ENCODE peak calls at places on chromosomes 2 and 18, in eight cellular contexts. One of them, this sample, is unnamed.

GRCh38 chr18:49247786-49248185 is 212.7 kb downstream of the DYM start:
- DNase-seq in activated effector memory CD4-positive, alpha-beta T cell treated with Interleukin-2 at 50 U/mL for 16 hours: no peak
- DNase-seq in cortex of kidney: no peak
- DNase-seq in NCI-H1092: no peak
- DNase-seq in GM10248: no peak
- DNase-seq in fibroblast of lung: peak; percentile 26
- DNase-seq in Panc1: no peak
- DNase-seq in cardiac fibroblast: peak; percentile 31
- DNase-seq in this sample: no peak

GRCh38 chr2:237113026-237113810 is 27.5 kb downstream of the COPS8 start:
- DNase-seq in activated effector memory CD4-positive, alpha-beta T cell treated with Interleukin-2 at 50 U/mL for 16 hours: no peak
- DNase-seq in cortex of kidney: no peak
- DNase-seq in NCI-H1092: no peak
- DNase-seq in GM10248: no peak
- DNase-seq in fibroblast of lung: no peak
- DNase-seq in Panc1: no peak
- DNase-seq in cardiac fibroblast: no peak
- DNase-seq in this sample: no peak

GRCh38 chr18:24987271-24987932 is 364.6 kb downstream of the ZNF521 start:
- DNase-seq in activated effector memory CD4-positive, alpha-beta T cell treated with Interleukin-2 at 50 U/mL for 16 hours: no peak
- DNase-seq in cortex of kidney: no peak
- DNase-seq in NCI-H1092: no peak
- DNase-seq in GM10248: no peak
- DNase-seq in fibroblast of lung: peak; percentile 23
- DNase-seq in Panc1: no peak
- DNase-seq in cardiac fibroblast: no peak
- DNase-seq in this sample: no peak

GRCh38 chr18:77765468-77765867 is 515.8 kb downstream of the GALR1 start:
- DNase-seq in activated effector memory CD4-positive, alpha-beta T cell treated with Interleukin-2 at 50 U/mL for 16 hours: no peak
- DNase-seq in cortex of kidney: no peak
- DNase-seq in NCI-H1092: peak; percentile 84
- DNase-seq in GM10248: no peak
- DNase-seq in fibroblast of lung: peak; percentile 0
- DNase-seq in Panc1: peak; percentile 33
- DNase-seq in cardiac fibroblast: peak; percentile 16
- DNase-seq in this sample: no peak

GRCh38 chr2:107738268-107738667 is 88.4 kb upstream of the RGPD4 start:
- DNase-seq in activated effector memory CD4-positive, alpha-beta T cell treated with Interleukin-2 at 50 U/mL for 16 hours: no peak
- DNase-seq in cortex of kidney: no peak
- DNase-seq in NCI-H1092: no peak
- DNase-seq in GM10248: no peak
- DNase-seq in fibroblast of lung: no peak
- DNase-seq in Panc1: no peak
- DNase-seq in cardiac fibroblast: no peak
- DNase-seq in this sample: no peak

GRCh38 chr2:223837290-223838061 is at the start of gene AP1S3:
- DNase-seq in activated effector memory CD4-positive, alpha-beta T cell treated with Interleukin-2 at 50 U/mL for 16 hours: peak; percentile 53
- DNase-seq in cortex of kidney: no peak
- DNase-seq in NCI-H1092: peak; percentile 48
- DNase-seq in GM10248: peak; percentile 88
- DNase-seq in fibroblast of lung: peak; percentile 51
- DNase-seq in Panc1: no peak
- DNase-seq in cardiac fibroblast: peak; percentile 50
- DNase-seq in this sample: peak; percentile 69

GRCh38 chr18:32422978-32423740 is 47.5 kb downstream of the GAREM1 start:
- DNase-seq in activated effector memory CD4-positive, alpha-beta T cell treated with Interleukin-2 at 50 U/mL for 16 hours: no peak
- DNase-seq in cortex of kidney: no peak
- DNase-seq in NCI-H1092: no peak
- DNase-seq in GM10248: no peak
- DNase-seq in fibroblast of lung: no peak
- DNase-seq in Panc1: no peak
- DNase-seq in cardiac fibroblast: peak; percentile 17
- DNase-seq in this sample: no peak

GRCh38 chr2:11541693-11542274 is 7.9 kb downstream of the GREB1 start:
- DNase-seq in activated effector memory CD4-positive, alpha-beta T cell treated with Interleukin-2 at 50 U/mL for 16 hours: no peak
- DNase-seq in cortex of kidney: no peak
- DNase-seq in NCI-H1092: no peak
- DNase-seq in GM10248: no peak
- DNase-seq in fibroblast of lung: no peak
- DNase-seq in Panc1: no peak
- DNase-seq in cardiac fibroblast: no peak
- DNase-seq in this sample: no peak

GRCh38 chr2:177673602-177674595 is 281.3 kb downstream of the AGPS start:
- DNase-seq in activated effector memory CD4-positive, alpha-beta T cell treated with Interleukin-2 at 50 U/mL for 16 hours: no peak
- DNase-seq in cortex of kidney: no peak
- DNase-seq in NCI-H1092: no peak
- DNase-seq in GM10248: no peak
- DNase-seq in fibroblast of lung: no peak
- DNase-seq in Panc1: no peak
- DNase-seq in cardiac fibroblast: no peak
- DNase-seq in this sample: no peak

GRCh38 chr18:51278045-51278649 is 80.7 kb upstream of the MEX3C start:
- DNase-seq in activated effector memory CD4-positive, alpha-beta T cell treated with Interleukin-2 at 50 U/mL for 16 hours: no peak
- DNase-seq in cortex of kidney: no peak
- DNase-seq in NCI-H1092: peak; percentile 66
- DNase-seq in GM10248: no peak
- DNase-seq in fibroblast of lung: no peak
- DNase-seq in Panc1: peak; percentile 2
- DNase-seq in cardiac fibroblast: peak; percentile 37
- DNase-seq in this sample: no peak

GRCh38 chr2:217711236-217711635 is 291.6 kb downstream of the TNS1 start:
- DNase-seq in activated effector memory CD4-positive, alpha-beta T cell treated with Interleukin-2 at 50 U/mL for 16 hours: no peak
- DNase-seq in cortex of kidney: no peak
- DNase-seq in NCI-H1092: no peak
- DNase-seq in GM10248: no peak
- DNase-seq in fibroblast of lung: peak; percentile 89
- DNase-seq in Panc1: no peak
- DNase-seq in cardiac fibroblast: peak; percentile 31
- DNase-seq in this sample: no peak

GRCh38 chr2:30332791-30333453 is 101.6 kb downstream of the LBH start:
- DNase-seq in activated effector memory CD4-positive, alpha-beta T cell treated with Interleukin-2 at 50 U/mL for 16 hours: no peak
- DNase-seq in cortex of kidney: no peak
- DNase-seq in NCI-H1092: no peak
- DNase-seq in GM10248: peak; percentile 68
- DNase-seq in fibroblast of lung: no peak
- DNase-seq in Panc1: no peak
- DNase-seq in cardiac fibroblast: no peak
- DNase-seq in this sample: no peak

GRCh38 chr2:227822416-227823003 is 8.9 kb downstream of the CCL20 start:
- DNase-seq in activated effector memory CD4-positive, alpha-beta T cell treated with Interleukin-2 at 50 U/mL for 16 hours: no peak
- DNase-seq in cortex of kidney: no peak
- DNase-seq in NCI-H1092: no peak
- DNase-seq in GM10248: no peak
- DNase-seq in fibroblast of lung: peak; percentile 68
- DNase-seq in Panc1: no peak
- DNase-seq in cardiac fibroblast: no peak
- DNase-seq in this sample: no peak

GRCh38 chr18:10259934-10260333 is 194.5 kb upstream of the APCDD1 start:
- DNase-seq in activated effector memory CD4-positive, alpha-beta T cell treated with Interleukin-2 at 50 U/mL for 16 hours: no peak
- DNase-seq in cortex of kidney: no peak
- DNase-seq in NCI-H1092: no peak
- DNase-seq in GM10248: no peak
- DNase-seq in fibroblast of lung: peak; percentile 42
- DNase-seq in Panc1: no peak
- DNase-seq in cardiac fibroblast: peak; percentile 5
- DNase-seq in this sample: no peak

GRCh38 chr2:12619975-12620374 is 96.8 kb upstream of the TRIB2 start:
- DNase-seq in activated effector memory CD4-positive, alpha-beta T cell treated with Interleukin-2 at 50 U/mL for 16 hours: no peak
- DNase-seq in cortex of kidney: no peak
- DNase-seq in NCI-H1092: no peak
- DNase-seq in GM10248: no peak
- DNase-seq in fibroblast of lung: peak; percentile 94
- DNase-seq in Panc1: no peak
- DNase-seq in cardiac fibroblast: peak; percentile 92
- DNase-seq in this sample: no peak

GRCh38 chr2:36190097-36190496 is 165.5 kb upstream of the CRIM1 start:
- DNase-seq in activated effector memory CD4-positive, alpha-beta T cell treated with Interleukin-2 at 50 U/mL for 16 hours: no peak
- DNase-seq in cortex of kidney: no peak
- DNase-seq in NCI-H1092: no peak
- DNase-seq in GM10248: no peak
- DNase-seq in fibroblast of lung: no peak
- DNase-seq in Panc1: no peak
- DNase-seq in cardiac fibroblast: no peak
- DNase-seq in this sample: no peak

GRCh38 chr18:28115149-28115550 is 61.8 kb downstream of the CDH2 start:
- DNase-seq in activated effector memory CD4-positive, alpha-beta T cell treated with Interleukin-2 at 50 U/mL for 16 hours: no peak
- DNase-seq in cortex of kidney: no peak
- DNase-seq in NCI-H1092: no peak
- DNase-seq in GM10248: no peak
- DNase-seq in fibroblast of lung: peak; percentile 99
- DNase-seq in Panc1: no peak
- DNase-seq in cardiac fibroblast: peak; percentile 84
- DNase-seq in this sample: no peak

GRCh38 chr2:168480825-168481585 is 24.9 kb downstream of the CERS6 start:
- DNase-seq in activated effector memory CD4-positive, alpha-beta T cell treated with Interleukin-2 at 50 U/mL for 16 hours: no peak
- DNase-seq in cortex of kidney: no peak
- DNase-seq in NCI-H1092: no peak
- DNase-seq in GM10248: no peak
- DNase-seq in fibroblast of lung: no peak
- DNase-seq in Panc1: no peak
- DNase-seq in cardiac fibroblast: no peak
- DNase-seq in this sample: no peak

GRCh38 chr2:65880451-65880850 is 448.1 kb upstream of the SPRED2 start:
- DNase-seq in activated effector memory CD4-positive, alpha-beta T cell treated with Interleukin-2 at 50 U/mL for 16 hours: no peak
- DNase-seq in cortex of kidney: no peak
- DNase-seq in NCI-H1092: no peak
- DNase-seq in GM10248: no peak
- DNase-seq in fibroblast of lung: no peak
- DNase-seq in Panc1: no peak
- DNase-seq in cardiac fibroblast: no peak
- DNase-seq in this sample: no peak

GRCh38 chr18:44601447-44601846 is 79.2 kb upstream of the SETBP1 start:
- DNase-seq in activated effector memory CD4-positive, alpha-beta T cell treated with Interleukin-2 at 50 U/mL for 16 hours: no peak
- DNase-seq in cortex of kidney: no peak
- DNase-seq in NCI-H1092: no peak
- DNase-seq in GM10248: no peak
- DNase-seq in fibroblast of lung: peak; percentile 85
- DNase-seq in Panc1: no peak
- DNase-seq in cardiac fibroblast: peak; percentile 60
- DNase-seq in this sample: no peak

GRCh38 chr2:104444392-104444791 is 409.5 kb upstream of the POU3F3 start:
- DNase-seq in activated effector memory CD4-positive, alpha-beta T cell treated with Interleukin-2 at 50 U/mL for 16 hours: no peak
- DNase-seq in cortex of kidney: no peak
- DNase-seq in NCI-H1092: no peak
- DNase-seq in GM10248: no peak
- DNase-seq in fibroblast of lung: peak; percentile 80
- DNase-seq in Panc1: no peak
- DNase-seq in cardiac fibroblast: no peak
- DNase-seq in this sample: no peak

GRCh38 chr18:9421096-9421495 is 54.2 kb upstream of the RALBP1 start:
- DNase-seq in activated effector memory CD4-positive, alpha-beta T cell treated with Interleukin-2 at 50 U/mL for 16 hours: no peak
- DNase-seq in cortex of kidney: no peak
- DNase-seq in NCI-H1092: no peak
- DNase-seq in GM10248: no peak
- DNase-seq in fibroblast of lung: no peak
- DNase-seq in Panc1: no peak
- DNase-seq in cardiac fibroblast: no peak
- DNase-seq in this sample: no peak

This sample was measured in T-helper 17 cell.